ENCODE peak calls at places on chromosomes 4 and X, in nine cellular contexts. P is thyroid gland, L is body of pancreas, D is fibroblast of lung, H is heart left ventricle, W is BJ, R is astrocyte, T is stomach, V is fibroblast of the aortic adventitia. Z is an unnamed sample.

GRCh38 chr4:53376900-53377299 is 541 bp upstream of the FIP1L1 start:
- DNase-seq in P (no peak), L (no peak), D (no peak), H (no peak), W (no peak), R (no peak), T (no peak), V (no peak), Z (no peak)

GRCh38 chr4:128060130-128060619 is 937 bp upstream of the LARP1B start:
- DNase-seq in P (no peak), L (no peak), D (no peak), H (no peak), W (no peak), R (no peak), T (no peak), V (peak; percentile 13), Z (no peak)

GRCh38 chrX:54934058-54934457 is 13.4 kb downstream of the TRO start:
- DNase-seq in P (no peak), L (no peak), D (no peak), H (no peak), W (no peak), R (no peak), T (no peak), V (no peak), Z (no peak)

GRCh38 chr4:100414016-100414790 is 103.6 kb downstream of the EMCN start:
- DNase-seq in P (no peak), L (no peak), D (no peak), H (no peak), W (no peak), R (peak; percentile 24), T (no peak), V (peak; percentile 65), Z (peak; percentile 28)

GRCh38 chr4:4694296-4694772 is 152.5 kb upstream of the STX18 start:
- DNase-seq in P (peak; percentile 99), L (peak; percentile 34), D (peak; percentile 38), H (peak; percentile 70), W (no peak), R (no peak), T (no peak), V (no peak), Z (peak; percentile 32)

GRCh38 chr4:40957281-40957680 is 207.5 kb downstream of the NSUN7 start:
- DNase-seq in P (no peak), L (no peak), D (no peak), H (no peak), W (peak; percentile 17), R (no peak), T (no peak), V (no peak), Z (no peak)

GRCh38 chr4:173420324-173420752 is 21.4 kb upstream of the SCRG1 start:
- DNase-seq in P (no peak), L (no peak), D (peak; percentile 61), H (no peak), W (no peak), R (no peak), T (no peak), V (peak; percentile 65), Z (peak; percentile 16)

GRCh38 chrX:80181079-80181478 is 166.5 kb downstream of the TBX22 start:
- DNase-seq in P (no peak), L (no peak), D (no peak), H (no peak), W (no peak), R (no peak), T (no peak), V (peak; percentile 1), Z (no peak)

GRCh38 chr4:73275318-73275654 is 16.7 kb upstream of the ANKRD17 start:
- DNase-seq in P (no peak), L (peak; percentile 6), D (no peak), H (no peak), W (no peak), R (no peak), T (no peak), V (no peak), Z (no peak)

GRCh38 chr4:13546855-13547562 is 2.7 kb upstream of the NKX3-2 start:
- DNase-seq in P (no peak), L (no peak), D (no peak), H (no peak), W (no peak), R (no peak), T (no peak), V (no peak), Z (no peak)

GRCh38 chr4:133711817-133712216 is 489.8 kb downstream of the PABPC4L start:
- DNase-seq in P (no peak), L (no peak), D (no peak), H (no peak), W (peak; percentile 7), R (peak; percentile 79), T (no peak), V (peak; percentile 57), Z (peak; percentile 0)

GRCh38 chrX:71067079-71067478 is 1.1 kb downstream of the SNX12 start:
- DNase-seq in P (no peak), L (no peak), D (no peak), H (no peak), W (no peak), R (no peak), T (no peak), V (no peak), Z (no peak)

GRCh38 chrX:38335382-38335781 is 8.1 kb upstream of the RPGR start:
- DNase-seq in P (no peak), L (no peak), D (no peak), H (no peak), W (no peak), R (no peak), T (no peak), V (no peak), Z (no peak)

GRCh38 chr4:37453361-37454262 is 209.1 kb downstream of the NWD2 start:
- DNase-seq in P (peak; percentile 75), L (peak; percentile 78), D (peak; percentile 17), H (peak; percentile 54), W (no peak), R (peak; percentile 8), T (peak; percentile 84), V (peak; percentile 6), Z (no peak)

GRCh38 chr4:47741200-47741599 is 96.7 kb downstream of the CORIN start:
- DNase-seq in P (no peak), L (no peak), D (peak; percentile 64), H (no peak), W (peak; percentile 2), R (no peak), T (no peak), V (no peak), Z (peak; percentile 3)

DNA sequence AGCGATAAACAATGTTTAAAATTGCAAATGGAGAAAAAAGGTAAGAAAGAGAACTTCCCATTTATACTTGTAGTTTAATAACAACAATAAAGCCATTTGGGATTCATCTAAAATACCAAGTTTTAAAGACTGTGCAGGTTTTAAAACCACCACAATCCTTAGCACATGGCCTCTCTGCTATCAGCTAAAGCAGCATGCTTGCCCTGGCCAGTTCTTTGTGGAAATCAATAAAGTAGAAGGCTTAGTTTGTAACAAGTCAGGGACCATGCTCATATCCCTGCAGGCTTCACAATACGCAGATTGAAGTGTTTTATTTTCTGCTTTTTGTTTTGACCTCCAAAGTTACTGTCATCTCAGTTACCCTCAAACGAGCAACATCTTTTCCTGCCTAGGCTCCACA is 249.5 kb downstream of the INPP4B start:
- DNase-seq in P (no peak), L (peak; percentile 19), D (no peak), H (no peak), W (no peak), R (no peak), T (no peak), V (no peak), Z (no peak)
- TF ChIP-seq CTCF in P (no peak), L (no peak), D (no peak), H (no peak), W (no peak), R (no peak), T (no peak), V (no peak), Z (no peak)

DNA sequence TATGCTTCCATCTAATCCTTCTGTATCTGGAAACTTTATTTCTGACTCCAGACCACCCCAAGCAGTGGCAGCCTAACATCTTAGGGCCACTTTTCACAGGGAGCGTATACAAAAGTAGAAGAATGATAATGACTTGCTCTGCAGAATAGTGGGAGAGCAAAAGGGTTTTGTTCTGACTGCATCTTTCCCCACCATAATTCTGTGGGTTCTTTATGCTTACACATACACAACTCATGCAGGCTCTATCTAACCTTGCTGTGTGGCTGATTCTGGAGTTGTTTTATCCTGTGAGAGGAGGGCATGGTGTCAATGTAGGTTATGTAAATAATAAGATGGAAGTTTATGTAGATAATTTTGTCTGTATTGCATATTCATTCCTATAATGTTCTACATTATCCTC is 42.4 kb upstream of the NDNF start:
- DNase-seq in P (no peak), L (no peak), D (no peak), H (no peak), W (no peak), R (no peak), T (no peak), V (no peak), Z (no peak)
- TF ChIP-seq CTCF in P (no peak), L (no peak), D (no peak), H (no peak), W (no peak), R (no peak), T (no peak), V (no peak), Z (no peak)

GRCh38 chrX:109914114-109914849 is 88.6 kb upstream of the TMEM164 start:
- DNase-seq in P (no peak), L (no peak), D (no peak), H (no peak), W (no peak), R (no peak), T (no peak), V (no peak), Z (no peak)

GRCh38 chrX:109911046-109911445 is 91.9 kb upstream of the TMEM164 start:
- DNase-seq in P (no peak), L (no peak), D (peak; percentile 18), H (no peak), W (no peak), R (no peak), T (no peak), V (peak; percentile 35), Z (no peak)
- TF ChIP-seq CTCF in P (peak; percentile 55), L (peak; percentile 43), D (peak; percentile 42), H (peak; percentile 49), W (peak; percentile 45), R (peak; percentile 21), T (peak; percentile 37), V (peak; percentile 57), Z (peak; percentile 74)

GRCh38 chr4:164617426-164617825 is 136.5 kb upstream of the SMIM31 start:
- DNase-seq in P (no peak), L (no peak), D (no peak), H (no peak), W (no peak), R (no peak), T (no peak), V (no peak), Z (no peak)

GRCh38 chr4:164615964-164616363 is 138.0 kb upstream of the SMIM31 start:
- DNase-seq in P (no peak), L (no peak), D (no peak), H (no peak), W (no peak), R (no peak), T (no peak), V (no peak), Z (no peak)

GRCh38 chr4:164616961-164617360 is 137.0 kb upstream of the SMIM31 start:
- DNase-seq in P (no peak), L (no peak), D (no peak), H (no peak), W (no peak), R (no peak), T (no peak), V (no peak), Z (no peak)

GRCh38 chr4:164613761-164614277 is 140.1 kb upstream of the SMIM31 start:
- DNase-seq in P (no peak), L (no peak), D (peak; percentile 14), H (no peak), W (no peak), R (peak; percentile 25), T (no peak), V (no peak), Z (no peak)

GRCh38 chr4:164614999-164615398 is 138.9 kb upstream of the SMIM31 start:
- DNase-seq in P (no peak), L (no peak), D (no peak), H (no peak), W (no peak), R (peak; percentile 50), T (no peak), V (no peak), Z (no peak)
- TF ChIP-seq CTCF in P (no peak), L (no peak), D (no peak), H (no peak), W (no peak), R (no peak), T (no peak), V (no peak), Z (no peak)